ENCODE peak calls at places on chromosomes 5 and 9, in seven cellular contexts. One of them, this sample, is unnamed.

GRCh38 chr5:65102826-65103673 is 334.3 kb downstream of the CWC27 start:
- DNase-seq in GM12892: peak
- DNase-seq in RPMI7951: peak
- DNase-seq in left ventricle myocardium inferior: peak
- DNase-seq in CD4-positive, alpha-beta T cell: peak
- DNase-seq in brain microvascular endothelial cell: no peak
- DNase-seq in NCI-H1092: peak
- DNase-seq in this sample: peak

GRCh38 chr5:53019320-53019719 is 30.2 kb downstream of the ITGA2 start:
- DNase-seq in brain microvascular endothelial cell: peak
- DNase-seq in NCI-H1092: no peak
- DNase-seq in left ventricle myocardium inferior: no peak
- DNase-seq in CD4-positive, alpha-beta T cell: no peak
- DNase-seq in GM12892: no peak
- DNase-seq in RPMI7951: peak
- DNase-seq in this sample: no peak

GRCh38 chr5:36374275-36374862 is 72.7 kb upstream of the RANBP3L start:
- DNase-seq in NCI-H1092: no peak
- DNase-seq in CD4-positive, alpha-beta T cell: no peak
- DNase-seq in left ventricle myocardium inferior: no peak
- DNase-seq in RPMI7951: peak
- DNase-seq in GM12892: no peak
- DNase-seq in brain microvascular endothelial cell: peak
- DNase-seq in this sample: no peak

GRCh38 chr9:115973241-115973640 is 180.3 kb upstream of the PAPPA start:
- DNase-seq in brain microvascular endothelial cell: no peak
- DNase-seq in left ventricle myocardium inferior: no peak
- DNase-seq in GM12892: no peak
- DNase-seq in NCI-H1092: no peak
- DNase-seq in CD4-positive, alpha-beta T cell: no peak
- DNase-seq in RPMI7951: no peak
- DNase-seq in this sample: no peak

GRCh38 chr9:36328798-36329411 is 70.7 kb upstream of the GNE start:
- DNase-seq in NCI-H1092: peak
- DNase-seq in RPMI7951: peak
- DNase-seq in GM12892: no peak
- DNase-seq in brain microvascular endothelial cell: peak
- DNase-seq in left ventricle myocardium inferior: no peak
- DNase-seq in CD4-positive, alpha-beta T cell: no peak
- DNase-seq in this sample: no peak

GRCh38 chr9:12065050-12065449 is 628.1 kb upstream of the TYRP1 start:
- DNase-seq in brain microvascular endothelial cell: no peak
- DNase-seq in NCI-H1092: no peak
- DNase-seq in GM12892: no peak
- DNase-seq in CD4-positive, alpha-beta T cell: no peak
- DNase-seq in left ventricle myocardium inferior: no peak
- DNase-seq in RPMI7951: no peak
- DNase-seq in this sample: no peak

GRCh38 chr5:51977014-51977413 is 593.8 kb downstream of the ISL1 start:
- DNase-seq in left ventricle myocardium inferior: no peak
- DNase-seq in RPMI7951: no peak
- DNase-seq in brain microvascular endothelial cell: no peak
- DNase-seq in GM12892: no peak
- DNase-seq in CD4-positive, alpha-beta T cell: no peak
- DNase-seq in NCI-H1092: no peak
- DNase-seq in this sample: no peak

GRCh38 chr9:34121996-34122395 is 4.5 kb downstream of the DCAF12 start:
- DNase-seq in brain microvascular endothelial cell: no peak
- DNase-seq in CD4-positive, alpha-beta T cell: no peak
- DNase-seq in GM12892: no peak
- DNase-seq in NCI-H1092: no peak
- DNase-seq in RPMI7951: no peak
- DNase-seq in left ventricle myocardium inferior: no peak
- DNase-seq in this sample: no peak

GRCh38 chr9:94772654-94773303 is 46.3 kb downstream of the AOPEP start:
- DNase-seq in left ventricle myocardium inferior: no peak
- DNase-seq in brain microvascular endothelial cell: peak
- DNase-seq in GM12892: no peak
- DNase-seq in NCI-H1092: peak
- DNase-seq in RPMI7951: peak
- DNase-seq in CD4-positive, alpha-beta T cell: no peak
- DNase-seq in this sample: peak

GRCh38 chr5:23405316-23406068 is 101.9 kb upstream of the PRDM9 start:
- DNase-seq in brain microvascular endothelial cell: no peak
- DNase-seq in left ventricle myocardium inferior: no peak
- DNase-seq in CD4-positive, alpha-beta T cell: no peak
- DNase-seq in RPMI7951: no peak
- DNase-seq in NCI-H1092: no peak
- DNase-seq in GM12892: no peak
- DNase-seq in this sample: no peak